ENCODE peak calls at places on chromosomes 12 and 14, in seven cellular contexts. One of them, this sample, is unnamed.

GRCh38 chr12:41190360-41190759 is 2.2 kb downstream of the PDZRN4 start:
- DNase-seq in C1 segment of cervical spinal cord: no peak
- DNase-seq in pancreas: no peak
- DNase-seq in substantia nigra: no peak
- DNase-seq in T-helper 2 cell treated with Interferon-gamma antibody and Interleukin-4, amounts not matched to agents 5 μg/mL and 100 μg/mL, for 36 hours: no peak
- DNase-seq in bronchial epithelial cell: peak
- DNase-seq in stimulated activated CD4-positive, alpha-beta T cell treated with anti-CD3 and anti-CD28 coated beads, Interleukin-15, amount 100 ng/mL, for 24 hours: no peak
- DNase-seq in this sample: no peak

GRCh38 chr12:56634242-56634836 is 4.2 kb upstream of the BAZ2A start:
- DNase-seq in pancreas: peak
- DNase-seq in T-helper 2 cell treated with Interferon-gamma antibody and Interleukin-4, amounts not matched to agents 5 μg/mL and 100 μg/mL, for 36 hours: peak
- DNase-seq in substantia nigra: no peak
- DNase-seq in stimulated activated CD4-positive, alpha-beta T cell treated with anti-CD3 and anti-CD28 coated beads, Interleukin-15, amount 100 ng/mL, for 24 hours: peak
- DNase-seq in bronchial epithelial cell: peak
- DNase-seq in C1 segment of cervical spinal cord: peak
- DNase-seq in this sample: peak

GRCh38 chr12:132323171-132324010 is 6.0 kb downstream of the GALNT9 start:
- DNase-seq in T-helper 2 cell treated with Interferon-gamma antibody and Interleukin-4, amounts not matched to agents 5 μg/mL and 100 μg/mL, for 36 hours: no peak
- DNase-seq in C1 segment of cervical spinal cord: no peak
- DNase-seq in pancreas: no peak
- DNase-seq in stimulated activated CD4-positive, alpha-beta T cell treated with anti-CD3 and anti-CD28 coated beads, Interleukin-15, amount 100 ng/mL, for 24 hours: peak
- DNase-seq in substantia nigra: no peak
- DNase-seq in bronchial epithelial cell: no peak
- DNase-seq in this sample: no peak

GRCh38 chr12:57181561-57182155 is 34.2 kb upstream of the LRP1-AS start:
- DNase-seq in substantia nigra: no peak
- DNase-seq in bronchial epithelial cell: no peak
- DNase-seq in pancreas: no peak
- DNase-seq in C1 segment of cervical spinal cord: no peak
- DNase-seq in T-helper 2 cell treated with Interferon-gamma antibody and Interleukin-4, amounts not matched to agents 5 μg/mL and 100 μg/mL, for 36 hours: no peak
- DNase-seq in stimulated activated CD4-positive, alpha-beta T cell treated with anti-CD3 and anti-CD28 coated beads, Interleukin-15, amount 100 ng/mL, for 24 hours: no peak
- DNase-seq in this sample: no peak

GRCh38 chr14:103336191-103336590 is 2.2 kb downstream of the EIF5 start:
- DNase-seq in T-helper 2 cell treated with Interferon-gamma antibody and Interleukin-4, amounts not matched to agents 5 μg/mL and 100 μg/mL, for 36 hours: no peak
- DNase-seq in stimulated activated CD4-positive, alpha-beta T cell treated with anti-CD3 and anti-CD28 coated beads, Interleukin-15, amount 100 ng/mL, for 24 hours: no peak
- DNase-seq in bronchial epithelial cell: no peak
- DNase-seq in substantia nigra: no peak
- DNase-seq in C1 segment of cervical spinal cord: no peak
- DNase-seq in pancreas: no peak
- DNase-seq in this sample: no peak

GRCh38 chr12:50635356-50635755 is 128.5 kb upstream of the ATF1 start:
- DNase-seq in stimulated activated CD4-positive, alpha-beta T cell treated with anti-CD3 and anti-CD28 coated beads, Interleukin-15, amount 100 ng/mL, for 24 hours: no peak
- DNase-seq in substantia nigra: no peak
- DNase-seq in pancreas: no peak
- DNase-seq in C1 segment of cervical spinal cord: no peak
- DNase-seq in T-helper 2 cell treated with Interferon-gamma antibody and Interleukin-4, amounts not matched to agents 5 μg/mL and 100 μg/mL, for 36 hours: no peak
- DNase-seq in bronchial epithelial cell: no peak
- DNase-seq in this sample: peak

GRCh38 chr12:1457901-1458300 is 136.5 kb downstream of the FBXL14 start:
- DNase-seq in pancreas: no peak
- DNase-seq in T-helper 2 cell treated with Interferon-gamma antibody and Interleukin-4, amounts not matched to agents 5 μg/mL and 100 μg/mL, for 36 hours: no peak
- DNase-seq in stimulated activated CD4-positive, alpha-beta T cell treated with anti-CD3 and anti-CD28 coated beads, Interleukin-15, amount 100 ng/mL, for 24 hours: no peak
- DNase-seq in bronchial epithelial cell: peak
- DNase-seq in C1 segment of cervical spinal cord: no peak
- DNase-seq in substantia nigra: no peak
- DNase-seq in this sample: no peak

GRCh38 chr12:116628989-116629388 is 69.8 kb downstream of the MAP1LC3B2 start:
- DNase-seq in C1 segment of cervical spinal cord: no peak
- DNase-seq in pancreas: no peak
- DNase-seq in stimulated activated CD4-positive, alpha-beta T cell treated with anti-CD3 and anti-CD28 coated beads, Interleukin-15, amount 100 ng/mL, for 24 hours: no peak
- DNase-seq in T-helper 2 cell treated with Interferon-gamma antibody and Interleukin-4, amounts not matched to agents 5 μg/mL and 100 μg/mL, for 36 hours: no peak
- DNase-seq in substantia nigra: no peak
- DNase-seq in bronchial epithelial cell: no peak
- DNase-seq in this sample: no peak

GRCh38 chr14:56087824-56088571 is 30.2 kb upstream of the PELI2 start:
- DNase-seq in stimulated activated CD4-positive, alpha-beta T cell treated with anti-CD3 and anti-CD28 coated beads, Interleukin-15, amount 100 ng/mL, for 24 hours: no peak
- DNase-seq in bronchial epithelial cell: no peak
- DNase-seq in substantia nigra: no peak
- DNase-seq in pancreas: no peak
- DNase-seq in C1 segment of cervical spinal cord: no peak
- DNase-seq in T-helper 2 cell treated with Interferon-gamma antibody and Interleukin-4, amounts not matched to agents 5 μg/mL and 100 μg/mL, for 36 hours: no peak
- DNase-seq in this sample: peak

This sample was measured in DND-41.